ENCODE peak calls at places on chromosomes 5 and 9, in seven cellular contexts. K, T, N, I, B, M and O are unnamed samples.

GRCh38 chr5:90408571-90409317 is 812 bp downstream of the CETN3 start:
- DNase-seq in K (no peak), T (peak; percentile 12), N (no peak), I (no peak), B (no peak), M (no peak), O (peak; percentile 22)

GRCh38 chr5:132557425-132557805 is 638 bp downstream of the RAD50 start:
- DNase-seq in K (no peak), T (no peak), N (peak; percentile 44), I (peak; percentile 78), B (peak; percentile 29), M (peak; percentile 63), O (peak; percentile 88)

GRCh38 chr5:57824047-57824446 is 341.4 kb upstream of the ACTBL2 start:
- DNase-seq in K (no peak), T (no peak), N (no peak), I (no peak), B (peak; percentile 91), M (no peak), O (peak; percentile 13)

GRCh38 chr9:125674981-125675973 is 31.7 kb downstream of the MAPKAP1 start:
- DNase-seq in K (no peak), T (no peak), N (peak; percentile 81), I (peak; percentile 82), B (peak; percentile 87), M (no peak), O (no peak)

GRCh38 chr9:134360897-134361296 is 34.6 kb downstream of the RXRA start:
- DNase-seq in K (no peak), T (no peak), N (no peak), I (no peak), B (no peak), M (no peak), O (no peak)

GRCh38 chr9:80285325-80285724 is 713.6 kb downstream of the TLE4 start:
- DNase-seq in K (no peak), T (no peak), N (peak; percentile 22), I (peak; percentile 37), B (peak; percentile 7), M (no peak), O (peak; percentile 2)

GRCh38 chr9:35728041-35728971 is 3.7 kb downstream of the TLN1 start:
- DNase-seq in K (no peak), T (peak; percentile 72), N (peak; percentile 86), I (peak; percentile 98), B (peak; percentile 90), M (peak; percentile 66), O (peak; percentile 75)

GRCh38 chr5:127290946-127291763 is 559 bp downstream of the MEGF10 start:
- DNase-seq in K (no peak), T (no peak), N (no peak), I (peak; percentile 75), B (no peak), M (no peak), O (no peak)

GRCh38 chr9:14198544-14199510 is 115.1 kb downstream of the NFIB start:
- DNase-seq in K (no peak), T (no peak), N (no peak), I (no peak), B (no peak), M (no peak), O (no peak)

GRCh38 chr9:92740015-92740408 is 24.6 kb downstream of the BICD2 start:
- DNase-seq in K (no peak), T (no peak), N (no peak), I (no peak), B (peak; percentile 55), M (no peak), O (no peak)

GRCh38 chr9:87607859-87608258 is 110.2 kb downstream of the DAPK1 start:
- DNase-seq in K (no peak), T (no peak), N (no peak), I (no peak), B (no peak), M (no peak), O (no peak)

GRCh38 chr5:68368686-68369359 is 153.3 kb downstream of the PIK3R1 start:
- DNase-seq in K (no peak), T (no peak), N (no peak), I (no peak), B (peak; percentile 16), M (no peak), O (no peak)

GRCh38 chr5:74143724-74144330 is 496.7 kb downstream of the ENC1 start:
- DNase-seq in K (no peak), T (no peak), N (no peak), I (no peak), B (no peak), M (no peak), O (no peak)

GRCh38 chr5:174000078-174000477 is 11.1 kb downstream of the C5orf47 start:
- DNase-seq in K (no peak), T (no peak), N (no peak), I (no peak), B (no peak), M (no peak), O (no peak)

GRCh38 chr9:123637940-123638634 is 282.1 kb downstream of the CRB2 start:
- DNase-seq in K (no peak), T (no peak), N (peak; percentile 30), I (peak; percentile 44), B (peak; percentile 3), M (no peak), O (no peak)

GRCh38 chr9:123637596-123637939 is 281.6 kb downstream of the CRB2 start:
- DNase-seq in K (no peak), T (no peak), N (no peak), I (no peak), B (peak; percentile 53), M (no peak), O (no peak)

GRCh38 chr9:123642291-123643278 is 286.6 kb downstream of the CRB2 start:
- DNase-seq in K (no peak), T (no peak), N (no peak), I (no peak), B (peak; percentile 18), M (no peak), O (no peak)

GRCh38 chr9:123640792-123641222 is 284.8 kb downstream of the CRB2 start:
- DNase-seq in K (no peak), T (no peak), N (no peak), I (peak; percentile 78), B (no peak), M (no peak), O (no peak)

DNA sequence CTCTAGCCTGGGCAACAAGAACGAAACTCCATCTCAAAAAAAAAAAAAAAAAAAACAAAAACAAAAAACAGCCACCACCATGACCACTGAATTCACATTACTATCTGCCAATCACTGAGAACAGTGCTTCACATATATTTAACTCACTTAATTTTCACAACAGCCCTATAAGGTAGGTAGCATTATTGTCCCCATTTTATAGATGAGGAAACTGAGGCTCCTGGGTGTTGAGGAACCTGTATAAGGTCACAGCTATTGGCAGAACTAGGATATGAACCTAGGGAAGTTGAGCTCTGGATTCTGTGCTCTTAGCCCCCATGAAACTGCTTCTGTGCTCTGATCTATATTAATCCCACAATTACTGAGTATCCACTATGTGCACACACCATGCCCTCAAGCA is 283.7 kb downstream of the CRB2 start:
- DNase-seq in K (no peak), T (no peak), N (no peak), I (no peak), B (no peak), M (no peak), O (no peak)
- H3K9ac ChIP-seq in K (no peak overlapping the region), T (no peak overlapping the region), N (no peak overlapping the region), I (no peak overlapping the region), B (no peak overlapping the region), M (no peak overlapping the region), O (no peak overlapping the region)

GRCh38 chr5:168660691-168661090 is 81.5 kb upstream of the PANK3 start:
- DNase-seq in K (no peak), T (no peak), N (no peak), I (no peak), B (no peak), M (no peak), O (no peak)
- H2BK5ac ChIP-seq in K (no peak overlapping the region), T (no peak overlapping the region), N (no peak overlapping the region), I (no peak overlapping the region), B (no peak overlapping the region), M (no peak overlapping the region), O (no peak overlapping the region)

GRCh38 chr5:164392531-164392930 is 887.1 kb downstream of the MAT2B start:
- DNase-seq in K (no peak), T (no peak), N (no peak), I (no peak), B (no peak), M (no peak), O (no peak)

GRCh38 chr5:164394686-164395187 is 889.3 kb downstream of the MAT2B start:
- DNase-seq in K (no peak), T (no peak), N (no peak), I (no peak), B (no peak), M (no peak), O (no peak)
- H3K23ac ChIP-seq in K (no peak overlapping the region), T (no peak overlapping the region), N (no peak overlapping the region), I (no peak overlapping the region), B (no peak overlapping the region), M (no peak overlapping the region), O (no peak overlapping the region)

GRCh38 chr5:1514027-1514818 is 9.5 kb downstream of the LPCAT1 start:
- DNase-seq in K (no peak), T (no peak), N (no peak), I (no peak), B (no peak), M (peak; percentile 40), O (peak; percentile 87)
- H3K9ac ChIP-seq in K (peak overlapping the region; percentile 55), T (peak overlapping the region; percentile 36), N (no peak overlapping the region), I (peak overlapping the region; percentile 37), B (no peak overlapping the region), M (no peak overlapping the region), O (no peak overlapping the region)

DNA sequence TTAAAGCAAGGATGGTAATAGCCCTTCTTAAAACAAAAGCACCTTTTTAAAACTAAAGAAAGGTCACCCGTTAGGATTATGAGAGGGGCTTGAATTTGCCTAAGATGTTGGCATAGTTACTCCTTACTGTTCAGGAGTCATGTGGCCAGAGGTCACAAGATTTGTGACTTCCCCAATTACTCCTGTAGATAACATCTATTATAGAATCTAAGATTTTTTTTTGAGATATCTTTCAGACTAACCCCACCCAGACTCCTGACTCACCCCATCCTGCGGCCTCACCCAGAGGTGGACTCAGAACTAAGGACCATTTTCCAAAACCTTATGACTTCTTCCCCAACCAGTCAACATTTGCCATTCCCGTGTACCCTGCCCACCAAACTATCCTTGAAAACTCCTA is 2.4 kb downstream of the CD180 start:
- DNase-seq in K (no peak), T (no peak), N (no peak), I (no peak), B (no peak), M (no peak), O (no peak)
- H2BK5ac ChIP-seq in K (no peak overlapping the region), T (no peak overlapping the region), N (no peak overlapping the region), I (no peak overlapping the region), B (no peak overlapping the region), M (no peak overlapping the region), O (no peak overlapping the region)